ENCODE peak calls at places on chromosomes 1 and 21, in ten cellular contexts. One of them, this sample, is unnamed.

GRCh38 chr1:244779410-244779809 is 56.0 kb upstream of the COX20 start:
- DNase-seq in ureter: no peak
- DNase-seq in stimulated activated naive CD4-positive, alpha-beta T cell treated with Interleukin-2 at 50 U/mL for 16 hours: no peak
- DNase-seq in substantia nigra: no peak
- DNase-seq in activated T-helper 1 cell treated with Interleukin-2 at 50 U/mL for 16 hours: no peak
- DNase-seq in ascending aorta: no peak
- DNase-seq in heart right ventricle: no peak
- DNase-seq in AG20443: peak; percentile 36
- DNase-seq in ELR: peak; percentile 47
- DNase-seq in head of caudate nucleus: no peak
- DNase-seq in this sample: no peak

GRCh38 chr1:170692866-170693575 is 29.1 kb downstream of the PRRX1 start:
- DNase-seq in stimulated activated naive CD4-positive, alpha-beta T cell treated with Interleukin-2 at 50 U/mL for 16 hours: no peak
- DNase-seq in AG20443: peak; percentile 58
- DNase-seq in substantia nigra: no peak
- DNase-seq in ureter: no peak
- DNase-seq in ascending aorta: no peak
- DNase-seq in heart right ventricle: no peak
- DNase-seq in activated T-helper 1 cell treated with Interleukin-2 at 50 U/mL for 16 hours: no peak
- DNase-seq in head of caudate nucleus: no peak
- DNase-seq in ELR: peak; percentile 65
- DNase-seq in this sample: no peak

GRCh38 chr1:10045480-10046355 is 13.0 kb downstream of the UBE4B start:
- DNase-seq in AG20443: no peak
- DNase-seq in ascending aorta: no peak
- DNase-seq in ureter: no peak
- DNase-seq in heart right ventricle: no peak
- DNase-seq in ELR: no peak
- DNase-seq in head of caudate nucleus: no peak
- DNase-seq in substantia nigra: no peak
- DNase-seq in activated T-helper 1 cell treated with Interleukin-2 at 50 U/mL for 16 hours: no peak
- DNase-seq in stimulated activated naive CD4-positive, alpha-beta T cell treated with Interleukin-2 at 50 U/mL for 16 hours: no peak
- DNase-seq in this sample: no peak

GRCh38 chr1:162721471-162721870 is 69.0 kb upstream of the HSD17B7 start:
- DNase-seq in ureter: no peak
- DNase-seq in AG20443: no peak
- DNase-seq in ascending aorta: no peak
- DNase-seq in activated T-helper 1 cell treated with Interleukin-2 at 50 U/mL for 16 hours: no peak
- DNase-seq in substantia nigra: no peak
- DNase-seq in heart right ventricle: no peak
- DNase-seq in stimulated activated naive CD4-positive, alpha-beta T cell treated with Interleukin-2 at 50 U/mL for 16 hours: no peak
- DNase-seq in ELR: no peak
- DNase-seq in head of caudate nucleus: no peak
- DNase-seq in this sample: no peak

GRCh38 chr1:178768423-178768822 is 43.4 kb downstream of the RALGPS2 start:
- DNase-seq in AG20443: peak; percentile 24
- DNase-seq in ureter: no peak
- DNase-seq in stimulated activated naive CD4-positive, alpha-beta T cell treated with Interleukin-2 at 50 U/mL for 16 hours: no peak
- DNase-seq in ascending aorta: no peak
- DNase-seq in ELR: peak; percentile 58
- DNase-seq in heart right ventricle: no peak
- DNase-seq in substantia nigra: no peak
- DNase-seq in head of caudate nucleus: no peak
- DNase-seq in activated T-helper 1 cell treated with Interleukin-2 at 50 U/mL for 16 hours: no peak
- DNase-seq in this sample: no peak

GRCh38 chr1:117770981-117771531 is 158.4 kb downstream of the GDAP2 start:
- DNase-seq in ELR: no peak
- DNase-seq in AG20443: no peak
- DNase-seq in head of caudate nucleus: no peak
- DNase-seq in heart right ventricle: no peak
- DNase-seq in substantia nigra: no peak
- DNase-seq in activated T-helper 1 cell treated with Interleukin-2 at 50 U/mL for 16 hours: no peak
- DNase-seq in ascending aorta: no peak
- DNase-seq in ureter: no peak
- DNase-seq in stimulated activated naive CD4-positive, alpha-beta T cell treated with Interleukin-2 at 50 U/mL for 16 hours: no peak
- DNase-seq in this sample: no peak

GRCh38 chr1:53315456-53316048 is 12.3 kb downstream of the LRP8 start:
- DNase-seq in ureter: no peak
- DNase-seq in heart right ventricle: no peak
- DNase-seq in ELR: no peak
- DNase-seq in AG20443: no peak
- DNase-seq in ascending aorta: no peak
- DNase-seq in stimulated activated naive CD4-positive, alpha-beta T cell treated with Interleukin-2 at 50 U/mL for 16 hours: no peak
- DNase-seq in activated T-helper 1 cell treated with Interleukin-2 at 50 U/mL for 16 hours: no peak
- DNase-seq in head of caudate nucleus: no peak
- DNase-seq in substantia nigra: no peak
- DNase-seq in this sample: no peak

GRCh38 chr1:240029418-240029817 is 62.3 kb upstream of the FMN2 start:
- DNase-seq in ascending aorta: no peak
- DNase-seq in head of caudate nucleus: no peak
- DNase-seq in activated T-helper 1 cell treated with Interleukin-2 at 50 U/mL for 16 hours: no peak
- DNase-seq in substantia nigra: no peak
- DNase-seq in ureter: no peak
- DNase-seq in stimulated activated naive CD4-positive, alpha-beta T cell treated with Interleukin-2 at 50 U/mL for 16 hours: no peak
- DNase-seq in AG20443: no peak
- DNase-seq in ELR: peak; percentile 56
- DNase-seq in heart right ventricle: no peak
- DNase-seq in this sample: no peak

GRCh38 chr21:38699048-38699447 is 106.7 kb upstream of the ETS2 start:
- DNase-seq in ureter: no peak
- DNase-seq in activated T-helper 1 cell treated with Interleukin-2 at 50 U/mL for 16 hours: no peak
- DNase-seq in head of caudate nucleus: no peak
- DNase-seq in ascending aorta: no peak
- DNase-seq in heart right ventricle: no peak
- DNase-seq in stimulated activated naive CD4-positive, alpha-beta T cell treated with Interleukin-2 at 50 U/mL for 16 hours: no peak
- DNase-seq in AG20443: no peak
- DNase-seq in ELR: peak; percentile 4
- DNase-seq in substantia nigra: no peak
- DNase-seq in this sample: no peak

GRCh38 chr1:93625582-93626327 is 55.9 kb downstream of the BCAR3 start:
- DNase-seq in heart right ventricle: no peak
- DNase-seq in AG20443: peak; percentile 76
- DNase-seq in ureter: no peak
- DNase-seq in stimulated activated naive CD4-positive, alpha-beta T cell treated with Interleukin-2 at 50 U/mL for 16 hours: no peak
- DNase-seq in ELR: peak; percentile 94
- DNase-seq in substantia nigra: no peak
- DNase-seq in ascending aorta: no peak
- DNase-seq in head of caudate nucleus: no peak
- DNase-seq in activated T-helper 1 cell treated with Interleukin-2 at 50 U/mL for 16 hours: no peak
- DNase-seq in this sample: no peak

GRCh38 chr1:79792212-79792575 is 785.7 kb upstream of the ADGRL4 start:
- DNase-seq in heart right ventricle: no peak
- DNase-seq in activated T-helper 1 cell treated with Interleukin-2 at 50 U/mL for 16 hours: no peak
- DNase-seq in ureter: no peak
- DNase-seq in ELR: peak; percentile 16
- DNase-seq in AG20443: no peak
- DNase-seq in stimulated activated naive CD4-positive, alpha-beta T cell treated with Interleukin-2 at 50 U/mL for 16 hours: no peak
- DNase-seq in ascending aorta: no peak
- DNase-seq in head of caudate nucleus: no peak
- DNase-seq in substantia nigra: no peak
- DNase-seq in this sample: no peak

GRCh38 chr1:236795757-236796719 is 946 bp downstream of the MTR start:
- DNase-seq in activated T-helper 1 cell treated with Interleukin-2 at 50 U/mL for 16 hours: peak; percentile 44
- DNase-seq in ELR: peak; percentile 65
- DNase-seq in ascending aorta: no peak
- DNase-seq in heart right ventricle: no peak
- DNase-seq in head of caudate nucleus: no peak
- DNase-seq in stimulated activated naive CD4-positive, alpha-beta T cell treated with Interleukin-2 at 50 U/mL for 16 hours: peak; percentile 74
- DNase-seq in AG20443: peak; percentile 34
- DNase-seq in substantia nigra: no peak
- DNase-seq in ureter: no peak
- DNase-seq in this sample: no peak

GRCh38 chr1:116396769-116397168 is 23.7 kb downstream of the ATP1A1 start:
- DNase-seq in substantia nigra: no peak
- DNase-seq in head of caudate nucleus: no peak
- DNase-seq in activated T-helper 1 cell treated with Interleukin-2 at 50 U/mL for 16 hours: no peak
- DNase-seq in stimulated activated naive CD4-positive, alpha-beta T cell treated with Interleukin-2 at 50 U/mL for 16 hours: no peak
- DNase-seq in ascending aorta: no peak
- DNase-seq in AG20443: no peak
- DNase-seq in heart right ventricle: no peak
- DNase-seq in ELR: no peak
- DNase-seq in ureter: no peak
- DNase-seq in this sample: no peak

GRCh38 chr21:45356251-45356650 is 48.7 kb upstream of the COL18A1 start:
- DNase-seq in ELR: peak; percentile 20
- DNase-seq in head of caudate nucleus: no peak
- DNase-seq in ureter: no peak
- DNase-seq in AG20443: no peak
- DNase-seq in activated T-helper 1 cell treated with Interleukin-2 at 50 U/mL for 16 hours: no peak
- DNase-seq in ascending aorta: no peak
- DNase-seq in heart right ventricle: no peak
- DNase-seq in stimulated activated naive CD4-positive, alpha-beta T cell treated with Interleukin-2 at 50 U/mL for 16 hours: no peak
- DNase-seq in substantia nigra: no peak
- DNase-seq in this sample: no peak